ENCODE peak calls at places on chromosome 4, in eight cellular contexts. Y is neural crest cell, K is suprapubic skin, Z is hippocampal formation, R is NCI-H1092, O is hypothalamus, E is glutamatergic neuron, D is tibial artery. N is an unnamed sample.

GRCh38 chr4:65437102-65437501 is 233.2 kb downstream of the EPHA5 start:
- DNase-seq in Y (no peak), K (no peak), Z (no peak), R (no peak), O (no peak), E (no peak), D (no peak), N (no peak)

GRCh38 chr4:152614337-152614736 is 65.5 kb downstream of the TMEM154 start:
- DNase-seq in Y (no peak), K (no peak), Z (no peak), R (no peak), O (no peak), E (no peak), D (no peak), N (no peak)

GRCh38 chr4:125703443-125703842 is 388.7 kb downstream of the FAT4 start:
- DNase-seq in Y (no peak), K (no peak), Z (no peak), R (no peak), O (no peak), E (no peak), D (no peak), N (no peak)

GRCh38 chr4:113179091-113179490 is 129.6 kb downstream of the ANK2 start:
- DNase-seq in Y (no peak), K (no peak), Z (no peak), R (no peak), O (no peak), E (no peak), D (no peak), N (no peak)

GRCh38 chr4:68905598-68906237 is 45.9 kb downstream of the UGT2A3 start:
- DNase-seq in Y (no peak), K (no peak), Z (no peak), R (no peak), O (no peak), E (no peak), D (no peak), N (peak)

GRCh38 chr4:11468901-11469300 is 40.2 kb upstream of the HS3ST1 start:
- DNase-seq in Y (no peak), K (no peak), Z (no peak), R (no peak), O (no peak), E (no peak), D (no peak), N (peak)

GRCh38 chr4:151716324-151716723 is 44.5 kb downstream of the GATB start:
- DNase-seq in Y (no peak), K (no peak), Z (no peak), R (no peak), O (no peak), E (no peak), D (no peak), N (no peak)

GRCh38 chr4:73067971-73068394 is 1.5 kb downstream of the COX18 start:
- DNase-seq in Y (no peak), K (no peak), Z (no peak), R (no peak), O (no peak), E (no peak), D (no peak), N (no peak)

GRCh38 chr4:6727081-6727942 is 11.3 kb downstream of the BLOC1S4 start:
- DNase-seq in Y (peak), K (no peak), Z (peak), R (no peak), O (peak), E (peak), D (no peak), N (no peak)

GRCh38 chr4:3419836-3420605 is 21.7 kb upstream of the HGFAC start:
- DNase-seq in Y (no peak), K (peak), Z (no peak), R (no peak), O (no peak), E (peak), D (no peak), N (no peak)

GRCh38 chr4:111269439-111269838 is 646.6 kb upstream of the PITX2 start:
- DNase-seq in Y (no peak), K (no peak), Z (no peak), R (no peak), O (no peak), E (no peak), D (no peak), N (no peak)

GRCh38 chr4:52995341-52996030 is 133.4 kb downstream of the RASL11B start:
- DNase-seq in Y (no peak), K (no peak), Z (no peak), R (no peak), O (no peak), E (no peak), D (no peak), N (no peak)

GRCh38 chr4:41731569-41731968 is 17.0 kb downstream of the PHOX2B start:
- DNase-seq in Y (no peak), K (no peak), Z (no peak), R (no peak), O (no peak), E (no peak), D (no peak), N (no peak)